ENCODE peak calls at places on chromosome 11, in four cellular contexts. M is activated T-cell treated with anti-CD3 and anti-CD28 coated beads, Interleukin-2, amount 50 U/mL, for 72 hours; B is endothelial cell; H is amniotic stem cell. O is an unnamed sample.

GRCh38 chr11:126534141-126534805 is 178.8 kb downstream of the ST3GAL4 start:
- DNase-seq in H (no peak), B (no peak), M (no peak), O (no peak)

GRCh38 chr11:104907521-104908185 is 9.4 kb upstream of the CASP12 start:
- DNase-seq in B (no peak), H (no peak), M (peak; percentile 39), O (no peak)

GRCh38 chr11:69362315-69362714 is 68.4 kb downstream of the MYEOV start:
- DNase-seq in H (no peak), B (peak; percentile 1), M (no peak), O (no peak)

GRCh38 chr11:57378166-57378565 is 2.8 kb downstream of the PRG3 start:
- DNase-seq in H (no peak), B (no peak), M (no peak), O (no peak)

GRCh38 chr11:20360650-20361049 is 2.9 kb upstream of the HTATIP2 start:
- DNase-seq in H (no peak), M (peak; percentile 28), B (no peak), O (peak; percentile 71)

GRCh38 chr11:2137202-2138071 is 1.8 kb downstream of the IGF2 start:
- DNase-seq in B (no peak), H (peak; percentile 28), M (no peak), O (peak; percentile 87)

GRCh38 chr11:18720811-18721575 is 5.0 kb downstream of the IGSF22 start:
- DNase-seq in H (peak; percentile 66), M (peak; percentile 84), B (peak; percentile 69), O (peak; percentile 57)

GRCh38 chr11:73295259-73295995 is 12.6 kb upstream of the ARHGEF17 start:
- DNase-seq in H (peak; percentile 47), M (peak; percentile 84), B (peak; percentile 85), O (peak; percentile 82)

GRCh38 chr11:45983471-45983845 is 61.0 kb downstream of the LARGE2 start:
- DNase-seq in B (no peak), H (no peak), M (no peak), O (no peak)

GRCh38 chr11:13465909-13466371 is 2.9 kb upstream of the BTBD10 start:
- DNase-seq in H (no peak), B (no peak), M (no peak), O (peak; percentile 74)

GRCh38 chr11:32198053-32198452 is 107.2 kb downstream of the RCN1 start:
- DNase-seq in H (no peak), B (no peak), M (no peak), O (no peak)

O was measured in choroid plexus epithelial cell.